ENCODE peak calls at places on chromosomes 12 and 14, in four cellular contexts. K, U, S and I are unnamed samples.

GRCh38 chr14:51554339-51554920 is 97.3 kb upstream of the FRMD6 start:
- DNase-seq in K (no peak), U (no peak), S (peak; percentile 35), I (no peak)

GRCh38 chr12:53097564-53098353 is at the start of gene IGFBP6:
- DNase-seq in K (no peak), U (peak; percentile 83), S (peak; percentile 55), I (no peak)

GRCh38 chr14:64507376-64508156 is 3.0 kb downstream of the ZBTB1 start:
- DNase-seq in K (no peak), U (no peak), S (peak; percentile 78), I (peak; percentile 54)

GRCh38 chr12:89529738-89530137 is 3.9 kb upstream of the POC1B start:
- DNase-seq in K (no peak), U (no peak), S (peak; percentile 45), I (no peak)

GRCh38 chr12:2539938-2540337 is 254.8 kb upstream of the FKBP4 start:
- DNase-seq in K (no peak), U (peak; percentile 51), S (no peak), I (no peak)

GRCh38 chr14:92421756-92422155 is 91.8 kb upstream of the RIN3 start:
- DNase-seq in K (no peak), U (no peak), S (no peak), I (no peak)

GRCh38 chr14:89493877-89494634 is 77.0 kb upstream of the FOXN3 start:
- DNase-seq in K (peak; percentile 56), U (no peak), S (no peak), I (no peak)

GRCh38 chr12:105974738-105975137 is 164.0 kb downstream of the NUAK1 start:
- DNase-seq in K (no peak), U (no peak), S (no peak), I (no peak)

GRCh38 chr12:15688202-15688736 is 100.9 kb downstream of the EPS8 start:
- DNase-seq in K (no peak), U (peak; percentile 77), S (no peak), I (no peak)

GRCh38 chr12:2794261-2794735 is 472 bp upstream of the FKBP4 start:
- DNase-seq in K (no peak), U (no peak), S (peak; percentile 51), I (no peak)

GRCh38 chr12:120955232-120955631 is 23.1 kb upstream of the HNF1A start:
- DNase-seq in K (no peak), U (no peak), S (peak; percentile 83), I (peak; percentile 85)

GRCh38 chr12:38746744-38747143 is 158.6 kb downstream of the CPNE8 start:
- DNase-seq in K (no peak), U (no peak), S (no peak), I (no peak)

GRCh38 chr12:1847411-1847810 is 27.0 kb downstream of the LRTM2 start:
- DNase-seq in K (peak; percentile 28), U (no peak), S (no peak), I (no peak)

GRCh38 chr14:102016420-102017090 is 52.2 kb downstream of the DYNC1H1 start:
- DNase-seq in K (no peak), U (no peak), S (no peak), I (no peak)

GRCh38 chr12:67727652-67728295 is 79.2 kb downstream of the DYRK2 start:
- DNase-seq in K (no peak), U (no peak), S (no peak), I (no peak)

GRCh38 chr12:96425321-96425720 is 25.1 kb upstream of the CDK17 start:
- DNase-seq in K (no peak), U (no peak), S (peak; percentile 80), I (no peak)

GRCh38 chr12:127559349-127560040 is 707.5 kb upstream of the TMEM132C start:
- DNase-seq in K (no peak), U (no peak), S (peak; percentile 78), I (peak; percentile 60)

GRCh38 chr12:30806989-30807694 is 52.4 kb upstream of the CAPRIN2 start:
- DNase-seq in K (peak; percentile 67), U (no peak), S (peak; percentile 54), I (no peak)

GRCh38 chr14:100695423-100695738 is 31.3 kb upstream of the DLK1 start:
- DNase-seq in K (no peak), U (no peak), S (no peak), I (no peak)

GRCh38 chr12:112439769-112440168 is 21.0 kb downstream of the PTPN11 start:
- DNase-seq in K (no peak), U (no peak), S (no peak), I (no peak)

GRCh38 chr14:85313801-85314207 is 216.1 kb upstream of the FLRT2 start:
- DNase-seq in K (no peak), U (no peak), S (no peak), I (no peak)

GRCh38 chr14:52730708-52731111 is 744 bp downstream of the STYX start:
- DNase-seq in K (no peak), U (no peak), S (peak; percentile 33), I (no peak)

GRCh38 chr14:37901978-37902377 is 305.7 kb upstream of the SSTR1 start:
- DNase-seq in K (no peak), U (no peak), S (no peak), I (no peak)

GRCh38 chr12:109943811-109944210 is 43.7 kb downstream of the TCHP start:
- DNase-seq in K (no peak), U (no peak), S (no peak), I (no peak)

GRCh38 chr12:65894624-65895023 is 70.3 kb downstream of the HMGA2 start:
- DNase-seq in K (no peak), U (no peak), S (no peak), I (no peak)

GRCh38 chr12:25463005-25463404 is 90.1 kb downstream of the LMNTD1 start:
- DNase-seq in K (peak; percentile 52), U (no peak), S (no peak), I (no peak)

GRCh38 chr12:14613718-14614117 is 46.0 kb upstream of the PLBD1 start:
- DNase-seq in K (no peak), U (no peak), S (peak; percentile 21), I (peak; percentile 6)

GRCh38 chr12:116551952-116552749 is 7.0 kb upstream of the MAP1LC3B2 start:
- DNase-seq in K (no peak), U (no peak), S (peak; percentile 41), I (no peak)

GRCh38 chr12:4434299-4434698 is 11.3 kb downstream of the FGF6 start:
- DNase-seq in K (peak; percentile 7), U (no peak), S (no peak), I (no peak)

GRCh38 chr12:67220065-67220464 is 49.1 kb upstream of the CAND1 start:
- DNase-seq in K (no peak), U (no peak), S (no peak), I (no peak)

GRCh38 chr12:115223322-115223721 is 539.3 kb upstream of the TBX3 start:
- DNase-seq in K (no peak), U (no peak), S (peak; percentile 51), I (peak; percentile 22)

GRCh38 chr14:100488057-100488456 is 99.2 kb downstream of the BEGAIN start:
- DNase-seq in K (no peak), U (no peak), S (no peak), I (no peak)

GRCh38 chr14:55588259-55588699 is 8.3 kb downstream of the KTN1 start:
- DNase-seq in K (no peak), U (no peak), S (peak; percentile 48), I (no peak)

GRCh38 chr14:55583942-55584468 is 4.0 kb downstream of the KTN1 start:
- DNase-seq in K (no peak), U (no peak), S (no peak), I (no peak)

GRCh38 chr14:55585854-55586253 is 5.8 kb downstream of the KTN1 start:
- DNase-seq in K (no peak), U (no peak), S (peak; percentile 32), I (no peak)

GRCh38 chr14:55587847-55588246 is 7.8 kb downstream of the KTN1 start:
- DNase-seq in K (no peak), U (no peak), S (no peak), I (no peak)

DNA sequence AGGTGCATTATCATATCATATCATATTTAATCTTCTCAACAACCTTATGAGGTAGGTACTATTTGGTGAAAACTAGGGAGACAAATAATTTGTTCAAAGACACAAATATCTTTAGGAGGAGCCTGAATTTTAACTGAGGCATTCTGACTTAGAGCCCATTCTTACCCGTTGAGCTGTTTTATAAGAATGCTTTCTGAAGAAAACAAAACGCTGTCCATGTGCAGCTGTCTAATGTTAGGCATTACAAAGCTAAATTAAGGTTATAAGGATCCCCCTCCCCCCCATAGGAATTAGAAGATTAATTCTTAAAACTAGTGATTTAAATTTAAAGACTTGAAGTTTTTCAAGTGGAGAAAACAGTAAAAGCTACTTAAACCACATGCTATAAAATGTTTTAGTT is 6.4 kb downstream of the KTN1 start:
- DNase-seq in K (no peak), U (no peak), S (no peak), I (no peak)
- H3K27ac ChIP-seq in K (no peak overlapping the region), U (no peak overlapping the region), S (no peak overlapping the region), I (no peak overlapping the region)

GRCh38 chr12:32569256-32569655 is 109.8 kb upstream of the DNM1L start:
- DNase-seq in K (no peak), U (no peak), S (no peak), I (no peak)
- H3K27ac ChIP-seq in K (no peak overlapping the region), U (no peak overlapping the region), S (peak overlapping the region; percentile 95), I (peak overlapping the region; percentile 79)

GRCh38 chr14:69711065-69711464 is 55.9 kb upstream of the SRSF5 start:
- DNase-seq in K (no peak), U (peak; percentile 83), S (no peak), I (no peak)
- H3K27ac ChIP-seq in K (peak overlapping the region; percentile 37), U (peak overlapping the region; percentile 79), S (no peak overlapping the region), I (peak overlapping the region; percentile 97)

GRCh38 chr12:93571854-93572711 is at the start of gene SOCS2:
- DNase-seq in K (no peak), U (peak; percentile 73), S (peak; percentile 30), I (no peak)
- H3K27ac ChIP-seq in K (peak within 1 kb of the TSS; percentile 96), U (peak within 1 kb of the TSS; percentile 85), S (peak within 1 kb of the TSS; percentile 80), I (peak within 1 kb of the TSS; percentile 93)